ENCODE peak calls at places on chromosome 19, in four cellular contexts. N is HFF-Myc, U is A549, Q is glutamatergic neuron. H is an unnamed sample.

GRCh38 chr19:53704011-53704410 is 72.2 kb downstream of the DPRX start:
- DNase-seq in N (no peak), U (no peak), Q (no peak), H (no peak)

GRCh38 chr19:2037676-2038255 is 13.3 kb downstream of the MKNK2 start:
- DNase-seq in U (no peak), N (no peak), Q (no peak), H (no peak)

GRCh38 chr19:18895828-18896341 is at the start of gene CERS1:
- DNase-seq in N (no peak), U (peak; percentile 21), Q (peak; percentile 59), H (no peak)

GRCh38 chr19:46951236-46951986 is 68.2 kb upstream of the NPAS1 start:
- DNase-seq in Q (peak; percentile 70), N (no peak), U (peak; percentile 94), H (no peak)

GRCh38 chr19:27794444-27795042 is 1418.4 kb downstream of the UQCRFS1 start:
- DNase-seq in N (no peak), Q (peak; percentile 28), U (no peak), H (no peak)

GRCh38 chr19:51551673-51552440 is 19.2 kb upstream of the ZNF175 start:
- DNase-seq in U (no peak), N (no peak), Q (no peak), H (no peak)

GRCh38 chr19:58581227-58582141 is 8.3 kb upstream of the MZF1 start:
- DNase-seq in U (peak; percentile 63), N (peak; percentile 80), Q (peak; percentile 87), H (peak; percentile 90)

GRCh38 chr19:30604657-30605056 is 232.5 kb downstream of the ZNF536 start:
- DNase-seq in U (no peak), Q (no peak), N (no peak), H (no peak)

GRCh38 chr19:8310342-8311055 is 2.3 kb upstream of the CD320 start:
- DNase-seq in Q (no peak), U (no peak), N (no peak), H (peak; percentile 13)

GRCh38 chr19:48991823-48992570 is 1.1 kb downstream of the GYS1 start:
- DNase-seq in U (peak; percentile 75), N (no peak), Q (no peak), H (no peak)

GRCh38 chr19:932647-933552 is 7.1 kb downstream of the ARID3A start:
- DNase-seq in Q (peak; percentile 87), N (peak; percentile 92), U (no peak), H (no peak)

GRCh38 chr19:2775556-2776430 is 7.3 kb downstream of the SGTA start:
- DNase-seq in U (no peak), Q (no peak), N (no peak), H (peak; percentile 74)

GRCh38 chr19:23287620-23288019 is 37.4 kb upstream of the ZNF724 start:
- DNase-seq in U (no peak), N (no peak), Q (no peak), H (no peak)

GRCh38 chr19:1363599-1363998 is 20.1 kb upstream of the NDUFS7 start:
- DNase-seq in Q (no peak), U (no peak), N (no peak), H (no peak)

GRCh38 chr19:47613165-47614146 is 4.5 kb downstream of the BICRA start:
- DNase-seq in U (no peak), N (no peak), Q (peak; percentile 37), H (no peak)

GRCh38 chr19:55321466-55321865 is 3.7 kb downstream of the TMEM150B start:
- DNase-seq in U (no peak), N (no peak), Q (no peak), H (no peak)

GRCh38 chr19:52335768-52336116 is 301 bp upstream of the ZNF610 start:
- DNase-seq in Q (no peak), U (no peak), N (no peak), H (no peak)

DNA sequence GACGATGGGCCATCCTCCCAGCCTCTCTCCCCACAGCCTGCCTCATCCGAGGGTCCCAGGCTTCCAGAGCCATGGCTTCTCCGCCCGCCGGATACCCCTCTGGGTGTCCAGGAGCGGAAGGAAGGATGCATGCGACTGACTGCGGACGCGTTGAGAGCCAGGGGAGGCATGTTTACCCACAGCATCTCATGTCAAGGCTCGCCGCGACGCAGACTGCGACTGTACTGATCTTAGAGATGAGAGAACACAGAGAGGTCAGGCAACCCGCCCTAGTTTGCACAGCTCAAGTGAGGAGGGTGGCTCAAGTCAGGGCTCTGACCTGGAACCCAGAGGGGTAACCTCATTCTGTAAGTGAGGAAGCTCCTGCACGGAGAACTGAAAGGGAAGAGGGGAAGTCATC is 5.5 kb downstream of the PTPRS start:
- DNase-seq in N (no peak), U (no peak), Q (no peak), H (no peak)
- TF ChIP-seq CTCF in N (no peak), U (no peak), Q (no peak), H (no peak)

GRCh38 chr19:40798223-40798996 is 581 bp upstream of the EGLN2 start:
- DNase-seq in N (peak; percentile 95), U (peak; percentile 99), Q (peak; percentile 100), H (peak; percentile 100)
- TF ChIP-seq CTCF in N (peak; percentile 28), U (peak; percentile 67), Q (peak; percentile 29), H (peak; percentile 53)

GRCh38 chr19:35219008-35219407 is 9.5 kb downstream of the FAM187B start:
- DNase-seq in Q (no peak), N (no peak), U (no peak), H (no peak)
- TF ChIP-seq CTCF in Q (no peak), N (no peak), U (no peak), H (no peak)

GRCh38 chr19:4974855-4975469 is 6.0 kb downstream of the KDM4B start:
- DNase-seq in Q (no peak), U (no peak), N (no peak), H (no peak)

GRCh38 chr19:4977299-4978174 is 8.6 kb downstream of the KDM4B start:
- DNase-seq in Q (no peak), N (peak; percentile 74), U (no peak), H (no peak)

GRCh38 chr19:4980087-4980486 is 11.2 kb downstream of the KDM4B start:
- DNase-seq in U (no peak), Q (no peak), N (no peak), H (no peak)

GRCh38 chr19:4979211-4979807 is 10.4 kb downstream of the KDM4B start:
- DNase-seq in U (no peak), N (no peak), Q (no peak), H (no peak)

GRCh38 chr19:4976412-4977298 is 7.7 kb downstream of the KDM4B start:
- DNase-seq in U (peak; percentile 62), N (peak; percentile 90), Q (peak; percentile 53), H (peak; percentile 90)
- TF ChIP-seq CTCF in U (peak; percentile 12), N (peak; percentile 67), Q (no peak), H (peak; percentile 68)

DNA sequence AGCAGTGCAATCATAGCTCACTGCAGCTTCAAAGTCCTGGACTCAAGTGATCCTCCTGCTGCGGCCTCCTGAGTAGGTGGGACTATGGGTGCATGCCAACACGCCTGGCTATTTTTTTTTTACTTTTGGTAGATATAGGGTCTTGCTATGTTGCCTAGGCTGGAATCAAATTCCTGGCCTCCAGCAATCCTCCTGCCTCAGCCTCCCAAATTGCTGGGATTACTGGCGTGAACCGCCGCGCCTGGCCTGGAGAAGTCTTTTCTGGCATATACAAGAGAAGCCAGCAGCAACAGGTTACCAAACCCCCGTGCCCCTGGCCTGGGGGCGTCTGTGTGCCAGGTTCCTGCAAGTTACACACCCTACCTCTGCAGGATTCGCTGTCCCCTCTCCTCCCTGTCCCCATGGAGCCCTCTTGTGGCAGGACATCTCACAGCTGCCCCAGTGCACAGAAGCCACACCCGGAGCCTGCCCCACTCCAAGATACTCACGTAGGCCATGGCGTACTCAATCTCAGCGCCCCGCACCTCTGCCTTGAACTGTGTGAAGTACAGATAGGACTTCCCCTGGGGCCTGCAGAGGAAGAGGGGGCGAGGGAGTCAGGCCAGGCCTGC is 9.9 kb downstream of the MYDGF start:
- DNase-seq in U (peak; percentile 39), N (no peak), Q (peak; percentile 55), H (no peak)
- TF ChIP-seq CTCF in U (peak; percentile 25), N (peak; percentile 25), Q (no peak), H (no peak)

GRCh38 chr19:10872551-10873107 is 1.3 kb downstream of the CARM1 start:
- DNase-seq in U (no peak), N (no peak), Q (no peak), H (no peak)
- TF ChIP-seq CTCF in U (no peak), N (no peak), Q (no peak), H (no peak)

DNA sequence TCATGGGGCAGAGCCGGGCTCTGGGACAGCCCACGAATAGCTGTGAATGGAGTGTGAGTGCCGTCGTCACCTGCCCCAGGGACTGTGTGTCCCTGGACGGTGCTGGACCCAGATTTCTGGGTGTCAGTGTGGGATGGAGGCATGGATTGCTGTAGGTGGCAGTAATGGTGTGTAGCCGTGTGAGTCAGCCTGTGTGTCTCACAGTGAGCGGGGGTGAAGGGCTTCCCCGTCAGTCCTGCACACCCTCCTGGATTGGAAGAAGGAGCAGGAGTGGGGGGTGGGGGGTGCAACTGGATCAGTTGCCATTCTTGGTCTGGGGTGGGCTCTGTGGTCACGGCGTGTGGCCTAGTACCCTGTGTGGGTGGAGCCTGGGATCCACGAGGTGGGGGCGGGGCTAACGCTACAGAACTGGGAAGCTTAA is 6.5 kb upstream of the LTBP4 start:
- DNase-seq in N (no peak), Q (peak; percentile 41), U (peak; percentile 94), H (peak; percentile 64)
- TF ChIP-seq CTCF in N (no peak), Q (no peak), U (peak; percentile 27), H (no peak)

DNA sequence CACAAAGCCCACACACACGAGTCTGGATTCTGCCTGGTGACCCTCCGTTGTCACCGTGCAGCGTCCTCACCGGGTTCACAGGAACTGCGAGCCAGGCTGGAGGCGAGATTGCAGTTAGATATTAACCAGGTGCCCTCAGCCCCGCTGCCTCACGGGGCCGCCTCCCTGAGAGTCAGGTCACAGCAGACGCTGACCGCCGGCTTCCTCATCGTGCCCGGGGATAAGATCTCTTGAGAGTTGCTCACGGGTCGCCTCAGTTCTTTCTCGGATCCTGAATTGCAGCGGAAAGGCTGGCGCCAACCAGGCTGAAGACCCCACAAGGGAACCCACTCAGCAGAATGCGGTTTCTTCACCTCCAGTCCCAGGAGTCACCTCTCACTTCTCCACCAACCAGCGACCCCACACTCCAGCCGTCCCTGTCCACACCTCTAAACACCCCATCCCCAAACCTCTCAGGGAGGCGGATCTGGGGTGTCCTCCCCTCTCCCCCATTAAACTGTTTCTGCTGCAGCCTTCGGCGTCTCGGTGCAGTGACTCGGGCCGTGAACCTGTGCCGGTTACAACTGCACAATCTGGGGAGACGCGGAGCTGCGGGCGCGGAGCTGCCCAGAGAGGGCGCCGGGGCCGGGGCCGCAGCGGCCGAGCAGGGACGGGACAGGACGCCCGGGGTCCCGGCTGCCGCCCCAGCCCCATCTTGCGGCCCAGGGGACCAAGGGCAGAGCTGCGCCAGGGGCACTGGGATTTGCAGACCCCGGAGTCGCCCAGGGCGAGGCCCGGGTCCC is 591 bp downstream of the ZNF823 start:
- DNase-seq in N (no peak), U (no peak), Q (peak; percentile 53), H (peak; percentile 67)
- TF ChIP-seq CTCF in N (no peak), U (no peak), Q (no peak), H (no peak)

DNA sequence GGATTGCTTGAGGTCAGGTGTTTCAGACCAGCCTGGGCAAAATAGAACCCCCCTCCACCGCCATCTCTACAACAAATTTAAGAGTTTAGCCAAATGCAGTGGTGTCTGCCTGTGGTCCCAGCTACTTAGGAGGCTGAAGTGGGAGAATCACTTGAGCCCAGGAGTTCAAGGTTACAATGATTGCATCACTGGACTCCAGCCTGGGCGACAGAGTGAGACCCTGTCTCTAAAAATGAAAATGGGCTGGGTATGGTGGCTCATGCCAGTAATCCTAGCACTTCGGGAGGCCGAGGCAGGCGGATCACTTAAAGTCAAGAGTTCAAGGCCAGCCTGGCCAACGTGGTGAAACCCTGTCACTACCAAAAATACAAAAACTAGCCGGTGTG is 9.7 kb downstream of the CNN1 start:
- DNase-seq in N (no peak), U (no peak), Q (no peak), H (no peak)
- TF ChIP-seq CTCF in N (no peak), U (no peak), Q (no peak), H (no peak)

GRCh38 chr19:41452584-41453275 is 9.8 kb downstream of the ERICH4 start:
- DNase-seq in Q (no peak), N (no peak), U (no peak), H (no peak)
- TF ChIP-seq CTCF in Q (no peak), N (peak; percentile 5), U (no peak), H (no peak)